ENCODE peak calls at places on chromosomes 4 and X, in seven cellular contexts. One of them, this sample, is unnamed.

GRCh38 chr4:1364748-1365147 is 17.7 kb downstream of the UVSSA start:
- DNase-seq in brain microvascular endothelial cell: no peak
- DNase-seq in GM12865: no peak
- DNase-seq in prostate gland: no peak
- DNase-seq in cardiac muscle cell: no peak
- DNase-seq in GM13976: no peak
- DNase-seq in endothelial cell: no peak
- DNase-seq in this sample: no peak

GRCh38 chrX:19791562-19791961 is 95.8 kb downstream of the SH3KBP1 start:
- DNase-seq in GM13976: no peak
- DNase-seq in endothelial cell: no peak
- DNase-seq in prostate gland: no peak
- DNase-seq in cardiac muscle cell: peak; percentile 65
- DNase-seq in GM12865: peak; percentile 77
- DNase-seq in brain microvascular endothelial cell: peak; percentile 15
- DNase-seq in this sample: no peak

GRCh38 chrX:15739886-15740285 is 1.8 kb downstream of the CA5B start:
- DNase-seq in cardiac muscle cell: no peak
- DNase-seq in GM13976: no peak
- DNase-seq in endothelial cell: no peak
- DNase-seq in GM12865: no peak
- DNase-seq in brain microvascular endothelial cell: no peak
- DNase-seq in prostate gland: no peak
- DNase-seq in this sample: no peak

GRCh38 chrX:130111220-130111934 is 1.1 kb upstream of the ELF4 start:
- DNase-seq in endothelial cell: no peak
- DNase-seq in cardiac muscle cell: no peak
- DNase-seq in prostate gland: no peak
- DNase-seq in GM12865: peak; percentile 25
- DNase-seq in brain microvascular endothelial cell: no peak
- DNase-seq in GM13976: no peak
- DNase-seq in this sample: peak; percentile 31

GRCh38 chrX:12946838-12947544 is 27.9 kb upstream of the TMSB4X start:
- DNase-seq in prostate gland: peak; percentile 42
- DNase-seq in brain microvascular endothelial cell: peak; percentile 85
- DNase-seq in GM13976: no peak
- DNase-seq in GM12865: peak; percentile 82
- DNase-seq in cardiac muscle cell: peak; percentile 92
- DNase-seq in endothelial cell: peak; percentile 74
- DNase-seq in this sample: peak; percentile 87

GRCh38 chrX:151754641-151755215 is 20.2 kb downstream of the CNGA2 start:
- DNase-seq in cardiac muscle cell: peak; percentile 57
- DNase-seq in GM13976: no peak
- DNase-seq in GM12865: no peak
- DNase-seq in endothelial cell: no peak
- DNase-seq in prostate gland: peak; percentile 5
- DNase-seq in brain microvascular endothelial cell: peak; percentile 11
- DNase-seq in this sample: no peak

GRCh38 chr4:8400641-8401325 is 39.7 kb downstream of the ACOX3 start:
- DNase-seq in endothelial cell: no peak
- DNase-seq in GM13976: no peak
- DNase-seq in brain microvascular endothelial cell: no peak
- DNase-seq in GM12865: no peak
- DNase-seq in prostate gland: no peak
- DNase-seq in cardiac muscle cell: no peak
- DNase-seq in this sample: no peak

GRCh38 chrX:17032351-17032750 is 85.9 kb downstream of the REPS2 start:
- DNase-seq in GM12865: no peak
- DNase-seq in cardiac muscle cell: peak; percentile 85
- DNase-seq in endothelial cell: no peak
- DNase-seq in brain microvascular endothelial cell: peak; percentile 4
- DNase-seq in prostate gland: peak; percentile 17
- DNase-seq in GM13976: no peak
- DNase-seq in this sample: no peak

GRCh38 chr4:156999175-156999517 is 27.5 kb upstream of the PDGFC start:
- DNase-seq in cardiac muscle cell: peak; percentile 99
- DNase-seq in brain microvascular endothelial cell: peak; percentile 99
- DNase-seq in endothelial cell: no peak
- DNase-seq in prostate gland: peak; percentile 67
- DNase-seq in GM13976: no peak
- DNase-seq in GM12865: no peak
- DNase-seq in this sample: peak; percentile 36

GRCh38 chr4:26458104-26458503 is 32.2 kb downstream of the CCKAR start:
- DNase-seq in brain microvascular endothelial cell: peak; percentile 51
- DNase-seq in GM13976: no peak
- DNase-seq in prostate gland: no peak
- DNase-seq in GM12865: no peak
- DNase-seq in cardiac muscle cell: no peak
- DNase-seq in endothelial cell: no peak
- DNase-seq in this sample: no peak

GRCh38 chr4:52588771-52589591 is 70.1 kb downstream of the USP46 start:
- DNase-seq in brain microvascular endothelial cell: peak; percentile 99
- DNase-seq in prostate gland: no peak
- DNase-seq in cardiac muscle cell: peak; percentile 74
- DNase-seq in endothelial cell: no peak
- DNase-seq in GM13976: no peak
- DNase-seq in GM12865: no peak
- DNase-seq in this sample: no peak

GRCh38 chr4:167943872-167944505 is 148.3 kb upstream of the ANXA10 start:
- DNase-seq in GM13976: no peak
- DNase-seq in endothelial cell: no peak
- DNase-seq in GM12865: peak; percentile 20
- DNase-seq in brain microvascular endothelial cell: no peak
- DNase-seq in prostate gland: no peak
- DNase-seq in cardiac muscle cell: no peak
- DNase-seq in this sample: no peak

GRCh38 chrX:19517965-19518364 is 2.7 kb upstream of the MAP3K15 start:
- DNase-seq in GM12865: no peak
- DNase-seq in prostate gland: no peak
- DNase-seq in brain microvascular endothelial cell: no peak
- DNase-seq in endothelial cell: no peak
- DNase-seq in cardiac muscle cell: no peak
- DNase-seq in GM13976: no peak
- DNase-seq in this sample: no peak

GRCh38 chr4:16665942-16666586 is 232.4 kb downstream of the LDB2 start:
- DNase-seq in prostate gland: no peak
- DNase-seq in GM13976: no peak
- DNase-seq in endothelial cell: no peak
- DNase-seq in brain microvascular endothelial cell: no peak
- DNase-seq in GM12865: no peak
- DNase-seq in cardiac muscle cell: no peak
- DNase-seq in this sample: no peak

GRCh38 chrX:1316527-1316926 is 20.1 kb upstream of the IL3RA start:
- DNase-seq in cardiac muscle cell: no peak
- DNase-seq in GM13976: no peak
- DNase-seq in brain microvascular endothelial cell: no peak
- DNase-seq in prostate gland: no peak
- DNase-seq in endothelial cell: no peak
- DNase-seq in GM12865: no peak
- DNase-seq in this sample: peak; percentile 34

GRCh38 chr4:81215219-81215892 is at the start of gene PRKG2:
- DNase-seq in GM13976: no peak
- DNase-seq in prostate gland: no peak
- DNase-seq in endothelial cell: peak; percentile 13
- DNase-seq in GM12865: no peak
- DNase-seq in brain microvascular endothelial cell: peak; percentile 4
- DNase-seq in cardiac muscle cell: peak; percentile 59
- DNase-seq in this sample: peak; percentile 20

GRCh38 chr4:87589531-87589930 is 18.8 kb upstream of the DSPP start:
- DNase-seq in prostate gland: no peak
- DNase-seq in brain microvascular endothelial cell: peak; percentile 89
- DNase-seq in GM13976: no peak
- DNase-seq in cardiac muscle cell: peak; percentile 93
- DNase-seq in endothelial cell: no peak
- DNase-seq in GM12865: no peak
- DNase-seq in this sample: no peak

GRCh38 chr4:7019367-7019766 is 23.8 kb upstream of the TADA2B start:
- DNase-seq in GM12865: no peak
- DNase-seq in GM13976: no peak
- DNase-seq in cardiac muscle cell: no peak
- DNase-seq in brain microvascular endothelial cell: no peak
- DNase-seq in prostate gland: no peak
- DNase-seq in endothelial cell: no peak
- DNase-seq in this sample: no peak

GRCh38 chrX:31287861-31288260 is 216.0 kb upstream of the FTHL17 start:
- DNase-seq in cardiac muscle cell: peak; percentile 42
- DNase-seq in endothelial cell: no peak
- DNase-seq in GM12865: no peak
- DNase-seq in GM13976: no peak
- DNase-seq in prostate gland: no peak
- DNase-seq in brain microvascular endothelial cell: no peak
- DNase-seq in this sample: no peak

GRCh38 chrX:125998432-125998831 is 167.7 kb downstream of the DCAF12L2 start:
- DNase-seq in GM13976: no peak
- DNase-seq in brain microvascular endothelial cell: peak; percentile 3
- DNase-seq in cardiac muscle cell: no peak
- DNase-seq in prostate gland: no peak
- DNase-seq in endothelial cell: peak; percentile 4
- DNase-seq in GM12865: no peak
- DNase-seq in this sample: no peak
- TF ChIP-seq CTCF in GM13976: peak; percentile 26
- TF ChIP-seq CTCF in brain microvascular endothelial cell: peak; percentile 7
- TF ChIP-seq CTCF in cardiac muscle cell: no peak
- TF ChIP-seq CTCF in prostate gland: no peak
- TF ChIP-seq CTCF in endothelial cell: peak; percentile 41
- TF ChIP-seq CTCF in GM12865: no peak
- TF ChIP-seq CTCF in this sample: no peak

GRCh38 chrX:66815227-66815626 is 176.3 kb upstream of the EDA2R start:
- DNase-seq in GM12865: no peak
- DNase-seq in prostate gland: no peak
- DNase-seq in GM13976: no peak
- DNase-seq in endothelial cell: no peak
- DNase-seq in brain microvascular endothelial cell: no peak
- DNase-seq in cardiac muscle cell: no peak
- DNase-seq in this sample: no peak
- TF ChIP-seq CTCF in GM12865: no peak
- TF ChIP-seq CTCF in prostate gland: no peak
- TF ChIP-seq CTCF in GM13976: no peak
- TF ChIP-seq CTCF in endothelial cell: no peak
- TF ChIP-seq CTCF in brain microvascular endothelial cell: no peak
- TF ChIP-seq CTCF in cardiac muscle cell: no peak
- TF ChIP-seq CTCF in this sample: no peak

GRCh38 chr4:76950846-76951321 is 1.3 kb downstream of the SEPTIN11 start:
- DNase-seq in cardiac muscle cell: peak; percentile 52
- DNase-seq in endothelial cell: peak; percentile 12
- DNase-seq in brain microvascular endothelial cell: no peak
- DNase-seq in prostate gland: peak; percentile 4
- DNase-seq in GM12865: peak; percentile 49
- DNase-seq in GM13976: peak; percentile 18
- DNase-seq in this sample: peak; percentile 53

GRCh38 chr4:76950052-76950845 is 697 bp downstream of the SEPTIN11 start:
- DNase-seq in GM13976: peak; percentile 64
- DNase-seq in cardiac muscle cell: peak; percentile 54
- DNase-seq in GM12865: peak; percentile 65
- DNase-seq in prostate gland: peak; percentile 20
- DNase-seq in brain microvascular endothelial cell: no peak
- DNase-seq in endothelial cell: peak; percentile 55
- DNase-seq in this sample: peak; percentile 85

GRCh38 chr4:76948441-76949292 is 885 bp upstream of the SEPTIN11 start:
- DNase-seq in GM13976: peak; percentile 92
- DNase-seq in endothelial cell: peak; percentile 64
- DNase-seq in brain microvascular endothelial cell: peak; percentile 73
- DNase-seq in GM12865: peak; percentile 93
- DNase-seq in cardiac muscle cell: peak; percentile 83
- DNase-seq in prostate gland: peak; percentile 63
- DNase-seq in this sample: peak; percentile 81

GRCh38 chr4:76949293-76950051 is at the start of gene SEPTIN11:
- DNase-seq in GM12865: peak; percentile 98
- DNase-seq in prostate gland: peak; percentile 88
- DNase-seq in cardiac muscle cell: peak; percentile 97
- DNase-seq in brain microvascular endothelial cell: peak; percentile 91
- DNase-seq in GM13976: peak; percentile 96
- DNase-seq in endothelial cell: peak; percentile 92
- DNase-seq in this sample: peak; percentile 93

GRCh38 chr4:76947369-76947768 is 2.2 kb upstream of the SEPTIN11 start:
- DNase-seq in endothelial cell: no peak
- DNase-seq in cardiac muscle cell: peak; percentile 60
- DNase-seq in GM13976: no peak
- DNase-seq in brain microvascular endothelial cell: no peak
- DNase-seq in prostate gland: no peak
- DNase-seq in GM12865: no peak
- DNase-seq in this sample: no peak
- TF ChIP-seq CTCF in endothelial cell: no peak
- TF ChIP-seq CTCF in cardiac muscle cell: peak; percentile 26
- TF ChIP-seq CTCF in GM13976: no peak
- TF ChIP-seq CTCF in brain microvascular endothelial cell: peak; percentile 3
- TF ChIP-seq CTCF in prostate gland: no peak
- TF ChIP-seq CTCF in GM12865: no peak
- TF ChIP-seq CTCF in this sample: no peak

GRCh38 chrX:133980406-133980805 is 5.0 kb downstream of the GPC3 start:
- DNase-seq in cardiac muscle cell: peak; percentile 68
- DNase-seq in endothelial cell: no peak
- DNase-seq in brain microvascular endothelial cell: no peak
- DNase-seq in GM12865: no peak
- DNase-seq in GM13976: no peak
- DNase-seq in prostate gland: no peak
- DNase-seq in this sample: no peak

GRCh38 chrX:133983243-133983973 is 2.0 kb downstream of the GPC3 start:
- DNase-seq in GM13976: no peak
- DNase-seq in cardiac muscle cell: no peak
- DNase-seq in prostate gland: no peak
- DNase-seq in brain microvascular endothelial cell: no peak
- DNase-seq in GM12865: no peak
- DNase-seq in endothelial cell: no peak
- DNase-seq in this sample: no peak

GRCh38 chrX:133981908-133982307 is 3.5 kb downstream of the GPC3 start:
- DNase-seq in prostate gland: no peak
- DNase-seq in cardiac muscle cell: no peak
- DNase-seq in brain microvascular endothelial cell: no peak
- DNase-seq in GM12865: no peak
- DNase-seq in endothelial cell: no peak
- DNase-seq in GM13976: no peak
- DNase-seq in this sample: no peak

GRCh38 chrX:133979641-133980230 is 5.7 kb downstream of the GPC3 start:
- DNase-seq in brain microvascular endothelial cell: no peak
- DNase-seq in prostate gland: no peak
- DNase-seq in endothelial cell: no peak
- DNase-seq in cardiac muscle cell: no peak
- DNase-seq in GM12865: no peak
- DNase-seq in GM13976: no peak
- DNase-seq in this sample: no peak

DNA sequence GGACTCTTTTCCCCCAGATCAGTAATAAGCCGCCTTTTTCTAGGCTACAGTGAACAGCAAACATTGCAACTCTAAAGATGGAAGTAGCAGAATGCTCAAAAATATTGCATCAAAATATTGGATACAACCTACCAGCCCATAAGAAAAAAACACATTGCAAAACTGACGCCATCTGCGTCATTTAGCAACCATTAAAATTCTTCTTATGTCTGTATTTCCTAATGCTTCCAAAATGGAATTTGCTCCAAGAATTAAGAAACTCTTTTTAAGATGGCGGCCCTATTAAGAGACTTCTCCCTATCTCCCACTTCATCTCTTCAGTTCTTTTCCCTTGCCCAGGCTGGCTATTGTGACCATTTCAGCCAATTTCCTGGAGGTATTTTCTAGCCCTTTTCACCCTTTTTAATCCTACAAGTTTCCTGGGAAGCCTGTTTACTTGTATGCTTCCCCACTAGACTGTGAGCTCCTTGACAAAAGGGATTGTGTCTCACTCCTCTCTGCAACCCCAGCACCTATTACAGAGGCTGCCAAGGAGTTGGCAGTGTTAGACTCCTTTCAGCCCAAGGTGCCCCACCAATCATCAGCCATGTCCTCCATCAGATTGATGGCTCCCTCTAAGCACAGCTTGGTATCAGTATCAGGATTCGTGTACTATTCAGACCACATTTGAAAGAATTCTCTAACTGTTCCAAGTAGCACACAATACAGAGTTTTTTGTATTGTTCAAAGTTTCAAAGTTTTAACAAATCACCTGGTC is 4.4 kb downstream of the GPC3 start:
- DNase-seq in brain microvascular endothelial cell: no peak
- DNase-seq in GM12865: no peak
- DNase-seq in prostate gland: no peak
- DNase-seq in cardiac muscle cell: peak; percentile 28
- DNase-seq in GM13976: no peak
- DNase-seq in endothelial cell: no peak
- DNase-seq in this sample: no peak
- TF ChIP-seq CTCF in brain microvascular endothelial cell: no peak
- TF ChIP-seq CTCF in GM12865: no peak
- TF ChIP-seq CTCF in prostate gland: no peak
- TF ChIP-seq CTCF in cardiac muscle cell: no peak
- TF ChIP-seq CTCF in GM13976: no peak
- TF ChIP-seq CTCF in endothelial cell: no peak
- TF ChIP-seq CTCF in this sample: no peak

This sample was measured in colonic mucosa.